ENCODE peak calls at places on chromosome 21, in six cellular contexts. Z is Peyer's patch; U is fibroblast of mammary gland; J is B cell; D is CD4-positive, alpha-beta T cell; R is fibroblast of pulmonary artery. B is an unnamed sample.

GRCh38 chr21:38769253-38769780 is 36.4 kb upstream of the ETS2 start:
- DNase-seq in J (no peak), D (no peak), R (peak), U (peak), Z (no peak), B (peak)

GRCh38 chr21:33232640-33233039 is 2.9 kb downstream of the IFNAR2 start:
- DNase-seq in R (peak), U (no peak), J (no peak), Z (no peak), D (no peak), B (no peak)

GRCh38 chr21:35206141-35207125 is 157.3 kb upstream of the RUNX1 start:
- DNase-seq in U (no peak), R (no peak), J (peak), Z (peak), D (no peak), B (no peak)

GRCh38 chr21:34890724-34891609 is 158.1 kb downstream of the RUNX1 start:
- DNase-seq in R (peak), U (no peak), J (peak), Z (peak), D (no peak), B (peak)

GRCh38 chr21:34970566-34970965 is 78.5 kb downstream of the RUNX1 start:
- DNase-seq in R (no peak), J (no peak), D (no peak), U (no peak), Z (no peak), B (no peak)

GRCh38 chr21:41425954-41426655 is at the start of gene MX1:
- DNase-seq in Z (peak), J (peak), R (peak), D (peak), U (peak), B (peak)

GRCh38 chr21:35614412-35614901 is 445.9 kb downstream of the SETD4 start:
- DNase-seq in R (peak), U (peak), J (no peak), Z (no peak), D (no peak), B (peak)

GRCh38 chr21:14559144-14559543 is 13.0 kb upstream of the SAMSN1 start:
- DNase-seq in Z (no peak), R (no peak), J (no peak), U (no peak), D (no peak), B (no peak)

GRCh38 chr21:38386967-38387366 is 111.3 kb downstream of the ERG start:
- DNase-seq in Z (no peak), D (no peak), J (no peak), R (peak), U (no peak), B (no peak)

GRCh38 chr21:36790616-36791015 is 91.7 kb downstream of the SIM2 start:
- DNase-seq in R (no peak), U (no peak), D (no peak), J (no peak), Z (no peak), B (no peak)

GRCh38 chr21:39103689-39104088 is 79.6 kb downstream of the PSMG1 start:
- DNase-seq in U (peak), R (peak), D (no peak), J (no peak), Z (peak), B (peak)

GRCh38 chr21:28541371-28542112 is 451.1 kb downstream of the LTN1 start:
- DNase-seq in D (no peak), J (no peak), R (no peak), U (no peak), Z (no peak), B (no peak)

GRCh38 chr21:37297364-37297763 is 30.2 kb upstream of the VPS26C start:
- DNase-seq in R (no peak), U (no peak), D (no peak), J (no peak), Z (no peak), B (no peak)

GRCh38 chr21:15065381-15066230 is 806 bp upstream of the NRIP1 start:
- DNase-seq in Z (peak), R (peak), J (peak), D (peak), U (peak), B (peak)

GRCh38 chr21:37631319-37632117 is 264.9 kb downstream of the DYRK1A start:
- DNase-seq in J (no peak), U (no peak), D (no peak), R (peak), Z (no peak), B (no peak)

GRCh38 chr21:33189237-33189636 is 40.5 kb upstream of the IFNAR2 start:
- DNase-seq in R (no peak), U (no peak), J (no peak), Z (no peak), D (no peak), B (no peak)

GRCh38 chr21:37452222-37452621 is 85.6 kb downstream of the DYRK1A start:
- DNase-seq in R (peak), D (no peak), U (peak), J (no peak), Z (no peak), B (peak)

GRCh38 chr21:26597981-26598380 is 24.9 kb upstream of the CYYR1 start:
- DNase-seq in Z (no peak), R (no peak), J (no peak), D (no peak), U (no peak), B (no peak)

GRCh38 chr21:36854391-36854790 is 112.1 kb downstream of the HLCS start:
- DNase-seq in D (no peak), R (peak), J (peak), U (peak), Z (no peak), B (no peak)

GRCh38 chr21:35222541-35222941 is 173.4 kb upstream of the RUNX1 start:
- DNase-seq in Z (no peak), D (no peak), R (no peak), U (no peak), J (peak), B (peak)

GRCh38 chr21:45386728-45387371 is 18.1 kb upstream of the COL18A1 start:
- DNase-seq in D (no peak), U (peak), R (peak), Z (no peak), J (no peak), B (peak)
- TF ChIP-seq CTCF in D (no peak), U (peak), R (peak), Z (no peak), J (no peak), B (peak)

GRCh38 chr21:32167513-32167912 is 111.3 kb downstream of the MIS18A start:
- DNase-seq in J (no peak), Z (no peak), R (no peak), U (no peak), D (no peak), B (no peak)

DNA sequence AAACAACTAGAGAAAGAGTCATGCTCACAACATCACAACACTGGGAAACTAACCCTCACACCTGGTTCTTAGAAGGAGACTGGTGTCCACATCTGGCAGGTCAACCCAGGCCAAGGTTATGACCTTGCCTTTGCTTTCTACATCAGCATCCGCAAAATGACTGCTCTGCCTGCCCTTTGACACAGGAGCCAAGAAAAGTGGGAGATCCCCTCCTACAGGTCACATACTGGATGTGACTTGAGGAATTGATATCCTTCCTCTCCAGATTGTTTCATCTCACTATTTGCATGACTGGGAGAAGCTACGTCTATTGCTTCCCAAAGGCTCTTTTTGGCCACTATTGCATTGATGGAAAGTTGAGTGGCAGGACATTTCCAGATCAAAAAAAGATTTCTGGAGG is 115.5 kb downstream of the MIS18A start:
- DNase-seq in Z (no peak), J (no peak), U (no peak), R (no peak), D (no peak), B (no peak)
- TF ChIP-seq CTCF in Z (no peak), J (no peak), U (no peak), R (no peak), D (no peak), B (no peak)

DNA sequence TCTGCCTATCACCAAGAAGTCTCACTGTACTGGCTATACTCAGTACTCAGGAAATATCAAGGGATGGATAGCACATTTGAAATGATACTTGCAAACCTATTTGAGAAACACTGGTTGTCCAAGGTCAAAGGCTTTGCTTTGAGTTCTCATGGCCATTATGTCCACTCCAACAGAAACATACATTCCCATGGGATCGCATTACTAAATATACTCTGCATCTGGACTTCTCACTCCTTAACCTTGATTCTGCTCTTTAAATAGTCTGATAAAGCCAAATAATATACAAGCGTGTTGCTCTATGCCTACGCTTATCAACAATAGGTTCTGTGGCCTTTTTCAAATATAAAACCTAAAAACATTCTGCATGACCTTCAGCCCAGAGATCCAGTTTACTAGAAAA is 1054.8 kb downstream of the MRPL39 start:
- DNase-seq in R (no peak), J (no peak), Z (no peak), D (no peak), U (no peak), B (no peak)
- TF ChIP-seq CTCF in R (no peak), J (no peak), Z (no peak), D (no peak), U (no peak), B (no peak)

GRCh38 chr21:17146426-17146825 is 366.4 kb upstream of the CXADR start:
- DNase-seq in D (no peak), U (no peak), R (no peak), J (no peak), Z (no peak), B (no peak)
- TF ChIP-seq CTCF in D (no peak), U (no peak), R (no peak), J (no peak), Z (no peak), B (no peak)

GRCh38 chr21:43919283-43919682 is 54.3 kb downstream of the AGPAT3 start:
- DNase-seq in J (no peak), R (no peak), D (no peak), Z (no peak), U (no peak), B (no peak)

GRCh38 chr21:43916691-43917514 is 51.9 kb downstream of the AGPAT3 start:
- DNase-seq in Z (peak), D (peak), R (no peak), J (peak), U (no peak), B (no peak)

GRCh38 chr21:43918385-43918947 is 53.4 kb downstream of the AGPAT3 start:
- DNase-seq in D (no peak), R (no peak), J (no peak), U (no peak), Z (no peak), B (no peak)

GRCh38 chr21:43916076-43916475 is 51.1 kb downstream of the AGPAT3 start:
- DNase-seq in R (no peak), J (no peak), U (no peak), D (no peak), Z (peak), B (no peak)

DNA sequence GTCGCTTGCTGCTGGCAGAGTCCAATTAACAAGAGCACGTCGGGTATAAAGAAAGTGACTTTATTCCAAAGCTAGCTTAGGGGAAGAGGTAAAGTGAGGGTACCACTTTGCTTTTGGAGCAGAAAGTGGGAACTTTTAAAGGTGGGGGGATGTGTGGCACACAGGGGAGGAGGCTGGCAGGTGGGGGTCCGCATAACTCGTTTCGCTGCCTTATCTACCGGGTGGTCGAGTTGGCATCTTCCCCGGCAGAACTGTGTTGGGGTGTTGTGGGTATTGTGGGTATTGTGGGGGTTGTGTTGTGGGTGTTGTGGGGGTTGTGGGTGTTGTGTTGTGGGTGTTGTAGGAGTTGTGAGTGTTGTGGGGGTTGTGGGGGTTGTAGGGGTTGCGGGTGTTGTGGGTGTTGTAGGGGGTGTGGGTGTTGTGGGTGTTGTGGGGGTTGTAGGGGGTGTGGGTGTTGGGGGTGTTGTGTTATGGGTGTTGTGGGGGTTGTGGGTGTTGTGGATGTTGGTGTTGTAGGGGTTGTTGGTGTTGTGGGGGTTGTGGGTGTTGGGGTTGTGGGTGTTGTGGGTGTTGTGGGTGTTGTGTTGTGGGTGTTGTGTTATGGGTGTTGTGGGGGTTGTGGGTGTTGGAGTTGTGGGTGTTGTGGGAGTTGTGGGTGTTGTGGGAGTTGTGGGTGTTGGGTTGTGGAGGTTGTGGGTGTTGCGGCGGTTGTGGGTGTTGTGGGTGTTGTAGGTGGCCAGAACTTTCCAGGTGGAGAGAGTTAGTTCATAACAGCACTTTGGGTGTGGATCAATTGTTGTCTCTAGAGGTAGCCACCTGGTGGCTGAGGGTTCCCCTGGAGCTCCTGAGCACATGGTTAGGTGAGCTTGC is 52.7 kb downstream of the AGPAT3 start:
- DNase-seq in D (no peak), Z (no peak), U (no peak), R (no peak), J (peak), B (no peak)
- TF ChIP-seq CTCF in D (no peak), Z (peak), U (no peak), R (no peak), J (no peak), B (no peak)

GRCh38 chr21:42520628-42521253 is 7.1 kb downstream of the SLC37A1 start:
- DNase-seq in D (no peak), Z (no peak), R (peak), J (no peak), U (no peak), B (no peak)
- TF ChIP-seq CTCF in D (no peak), Z (no peak), R (peak), J (no peak), U (no peak), B (no peak)